ENCODE peak calls at places on chromosome 11, in six cellular contexts. A, G, U, B, Y and O are unnamed samples.

GRCh38 chr11:125188021-125188420 is 23.5 kb downstream of the PKNOX2 start:
- DNase-seq in Y (no peak), B (no peak), A (no peak), U (no peak), G (no peak), O (no peak)

GRCh38 chr11:12675951-12676711 is 1.9 kb downstream of the TEAD1 start:
- DNase-seq in G (no peak), Y (no peak), A (no peak), B (no peak), U (no peak), O (no peak)

GRCh38 chr11:132520199-132520598 is 1012.1 kb downstream of the OPCML start:
- DNase-seq in U (no peak), G (no peak), A (no peak), Y (no peak), B (no peak), O (no peak)

GRCh38 chr11:92180664-92181251 is 43.9 kb upstream of the FAT3 start:
- DNase-seq in G (no peak), B (no peak), A (no peak), U (no peak), Y (no peak), O (no peak)

GRCh38 chr11:128467610-128468041 is 119.7 kb downstream of the ETS1 start:
- DNase-seq in G (no peak), A (peak; percentile 83), U (peak; percentile 80), Y (peak; percentile 55), B (no peak), O (no peak)

GRCh38 chr11:115161876-115162275 is 342.3 kb downstream of the CADM1 start:
- DNase-seq in U (peak; percentile 15), Y (no peak), G (no peak), B (no peak), A (no peak), O (no peak)

GRCh38 chr11:14029971-14030531 is 67.5 kb downstream of the SPON1 start:
- DNase-seq in B (no peak), A (no peak), U (peak; percentile 60), Y (no peak), G (no peak), O (peak; percentile 44)

GRCh38 chr11:119484741-119485605 is 62.0 kb upstream of the THY1 start:
- DNase-seq in Y (no peak), G (no peak), A (no peak), B (peak; percentile 59), U (peak; percentile 45), O (peak; percentile 15)

GRCh38 chr11:97909544-97910394 is 1111.0 kb upstream of the CNTN5 start:
- DNase-seq in U (no peak), Y (no peak), G (no peak), A (no peak), B (no peak), O (no peak)

GRCh38 chr11:123100378-123101085 is 38.6 kb upstream of the HSPA8 start:
- DNase-seq in Y (no peak), G (no peak), B (no peak), A (no peak), U (no peak), O (no peak)

GRCh38 chr11:34318111-34319037 is 39.4 kb downstream of the ABTB2 start:
- DNase-seq in Y (no peak), A (no peak), B (no peak), U (no peak), G (no peak), O (no peak)

GRCh38 chr11:110763249-110764011 is 51.2 kb upstream of the ARHGAP20 start:
- DNase-seq in B (no peak), U (no peak), Y (no peak), A (no peak), G (no peak), O (peak; percentile 32)

GRCh38 chr11:117560786-117561530 is 233.3 kb downstream of the CEP164 start:
- DNase-seq in Y (no peak), U (no peak), A (no peak), G (no peak), B (peak; percentile 47), O (no peak)

GRCh38 chr11:128905345-128906184 is 14.4 kb downstream of the KCNJ5 start:
- DNase-seq in U (no peak), Y (peak; percentile 29), A (peak; percentile 62), B (no peak), G (no peak), O (peak; percentile 85)

GRCh38 chr11:3123316-3123715 is 41.8 kb downstream of the OSBPL5 start:
- DNase-seq in A (no peak), G (no peak), U (peak; percentile 91), B (peak; percentile 72), Y (no peak), O (no peak)

GRCh38 chr11:88480217-88480616 is 142.7 kb upstream of the CTSC start:
- DNase-seq in U (no peak), G (no peak), B (no peak), A (no peak), Y (no peak), O (no peak)

GRCh38 chr11:125110996-125111340 is 458 bp downstream of the TMEM218 start:
- DNase-seq in U (no peak), B (no peak), A (peak; percentile 23), Y (no peak), G (no peak), O (no peak)

GRCh38 chr11:68677432-68677831 is 6.9 kb upstream of the GAL start:
- DNase-seq in A (no peak), G (no peak), U (no peak), Y (no peak), B (no peak), O (no peak)

GRCh38 chr11:5380740-5381342 is 2.8 kb upstream of the OR51M1 start:
- DNase-seq in B (no peak), G (no peak), A (peak; percentile 52), U (no peak), Y (peak; percentile 0), O (peak; percentile 38)

GRCh38 chr11:3838504-3838903 is 2.3 kb downstream of the RHOG start:
- DNase-seq in G (no peak), U (no peak), B (no peak), Y (no peak), A (no peak), O (no peak)

GRCh38 chr11:88367310-88367709 is 29.8 kb upstream of the CTSC start:
- DNase-seq in B (no peak), Y (no peak), G (no peak), U (no peak), A (no peak), O (no peak)

GRCh38 chr11:6332066-6332465 is 11.8 kb upstream of the CAVIN3 start:
- DNase-seq in B (no peak), U (no peak), Y (no peak), A (no peak), G (no peak), O (no peak)

GRCh38 chr11:72840780-72841179 is 26.6 kb downstream of the ATG16L2 start:
- DNase-seq in G (no peak), U (no peak), Y (no peak), B (no peak), A (no peak), O (no peak)

GRCh38 chr11:104476454-104476853 is 312.5 kb upstream of the PDGFD start:
- DNase-seq in A (no peak), B (no peak), U (no peak), Y (no peak), G (no peak), O (no peak)

GRCh38 chr11:107591098-107591445 is at the start of gene ELMOD1:
- DNase-seq in A (peak; percentile 57), B (peak; percentile 78), G (no peak), U (no peak), Y (no peak), O (no peak)

GRCh38 chr11:110366234-110366633 is 63.5 kb upstream of the FDX1 start:
- DNase-seq in B (no peak), U (no peak), A (no peak), Y (no peak), G (no peak), O (no peak)

GRCh38 chr11:12224537-12224893 is 114.1 kb downstream of the MICAL2 start:
- DNase-seq in A (peak; percentile 97), G (peak; percentile 63), Y (peak; percentile 65), B (peak; percentile 96), U (peak; percentile 89), O (peak; percentile 77)

GRCh38 chr11:17179972-17180371 is 27.8 kb downstream of the PIK3C2A start:
- DNase-seq in A (no peak), B (no peak), G (no peak), Y (no peak), U (no peak), O (no peak)

GRCh38 chr11:107908211-107908610 is 20.0 kb upstream of the RAB39A start:
- DNase-seq in G (no peak), B (no peak), Y (no peak), U (no peak), A (no peak), O (peak; percentile 43)

GRCh38 chr11:122059565-122059964 is 56.5 kb downstream of the BLID start:
- DNase-seq in U (no peak), A (no peak), B (no peak), Y (no peak), G (no peak), O (no peak)

GRCh38 chr11:72750556-72751292 is 1.5 kb downstream of the ARAP1 start:
- DNase-seq in U (no peak), B (peak; percentile 59), G (no peak), A (no peak), Y (no peak), O (no peak)

GRCh38 chr11:109606256-109606655 is 184.3 kb downstream of the C11orf87 start:
- DNase-seq in B (no peak), G (no peak), U (no peak), A (no peak), Y (no peak), O (no peak)

GRCh38 chr11:70307176-70307575 is 36.7 kb downstream of the PPFIA1 start:
- DNase-seq in G (no peak), B (no peak), Y (no peak), U (no peak), A (no peak), O (no peak)

GRCh38 chr11:111699579-111700156 is 66.5 kb downstream of the PPP2R1B start:
- DNase-seq in A (no peak), Y (no peak), B (no peak), U (no peak), G (no peak), O (no peak)

GRCh38 chr11:25628030-25628429 is 703.9 kb upstream of the ANO3 start:
- DNase-seq in U (no peak), B (peak; percentile 27), Y (no peak), G (no peak), A (no peak), O (peak; percentile 5)

GRCh38 chr11:106594751-106595351 is 423.4 kb downstream of the GUCY1A2 start:
- DNase-seq in A (no peak), B (no peak), Y (no peak), G (no peak), U (no peak), O (no peak)